ENCODE peak calls at places on chromosomes 11 and 22, in nine cellular contexts. One of them, this sample, is unnamed.

GRCh38 chr22:31915499-31916065 is 28.8 kb upstream of the YWHAH start:
- DNase-seq in body of pancreas: no peak
- DNase-seq in fibroblast of lung: no peak
- DNase-seq in H1: no peak
- DNase-seq in WERI-Rb-1: no peak
- DNase-seq in HL-60: no peak
- DNase-seq in ovary: no peak
- DNase-seq in GM23338: no peak
- DNase-seq in mammary epithelial cell: no peak
- DNase-seq in this sample: no peak

GRCh38 chr11:125088123-125088522 is 23.3 kb downstream of the TMEM218 start:
- DNase-seq in body of pancreas: no peak
- DNase-seq in fibroblast of lung: no peak
- DNase-seq in H1: no peak
- DNase-seq in WERI-Rb-1: no peak
- DNase-seq in HL-60: no peak
- DNase-seq in ovary: no peak
- DNase-seq in GM23338: no peak
- DNase-seq in mammary epithelial cell: no peak
- DNase-seq in this sample: no peak

GRCh38 chr11:27282806-27283205 is 80.2 kb downstream of the CCDC34 start:
- DNase-seq in body of pancreas: no peak
- DNase-seq in fibroblast of lung: peak
- DNase-seq in H1: no peak
- DNase-seq in WERI-Rb-1: no peak
- DNase-seq in HL-60: no peak
- DNase-seq in ovary: peak
- DNase-seq in GM23338: peak
- DNase-seq in mammary epithelial cell: no peak
- DNase-seq in this sample: no peak

GRCh38 chr22:48905206-48905975 is 922.3 kb downstream of the BRD1 start:
- DNase-seq in body of pancreas: no peak
- DNase-seq in fibroblast of lung: no peak
- DNase-seq in H1: no peak
- DNase-seq in WERI-Rb-1: no peak
- DNase-seq in HL-60: no peak
- DNase-seq in ovary: no peak
- DNase-seq in GM23338: no peak
- DNase-seq in mammary epithelial cell: no peak
- DNase-seq in this sample: no peak

GRCh38 chr11:34792814-34793241 is 123.4 kb downstream of the APIP start:
- DNase-seq in body of pancreas: peak
- DNase-seq in fibroblast of lung: no peak
- DNase-seq in H1: no peak
- DNase-seq in WERI-Rb-1: no peak
- DNase-seq in HL-60: no peak
- DNase-seq in ovary: no peak
- DNase-seq in GM23338: no peak
- DNase-seq in mammary epithelial cell: no peak
- DNase-seq in this sample: no peak

GRCh38 chr11:127023991-127024390 is 23.4 kb upstream of the KIRREL3 start:
- DNase-seq in body of pancreas: no peak
- DNase-seq in fibroblast of lung: no peak
- DNase-seq in H1: no peak
- DNase-seq in WERI-Rb-1: no peak
- DNase-seq in HL-60: no peak
- DNase-seq in ovary: no peak
- DNase-seq in GM23338: no peak
- DNase-seq in mammary epithelial cell: peak
- DNase-seq in this sample: no peak

GRCh38 chr11:69377029-69377952 is 83.3 kb downstream of the MYEOV start:
- DNase-seq in body of pancreas: no peak
- DNase-seq in fibroblast of lung: no peak
- DNase-seq in H1: no peak
- DNase-seq in WERI-Rb-1: no peak
- DNase-seq in HL-60: no peak
- DNase-seq in ovary: no peak
- DNase-seq in GM23338: no peak
- DNase-seq in mammary epithelial cell: peak
- DNase-seq in this sample: no peak

GRCh38 chr11:90434858-90435257 is 212.0 kb upstream of the CHORDC1 start:
- DNase-seq in body of pancreas: no peak
- DNase-seq in fibroblast of lung: peak
- DNase-seq in H1: no peak
- DNase-seq in WERI-Rb-1: peak
- DNase-seq in HL-60: no peak
- DNase-seq in ovary: no peak
- DNase-seq in GM23338: peak
- DNase-seq in mammary epithelial cell: peak
- DNase-seq in this sample: no peak

GRCh38 chr11:73939096-73939495 is 11.7 kb upstream of the DNAJB13 start:
- DNase-seq in body of pancreas: no peak
- DNase-seq in fibroblast of lung: no peak
- DNase-seq in H1: no peak
- DNase-seq in WERI-Rb-1: no peak
- DNase-seq in HL-60: no peak
- DNase-seq in ovary: no peak
- DNase-seq in GM23338: no peak
- DNase-seq in mammary epithelial cell: peak
- DNase-seq in this sample: no peak

DNA sequence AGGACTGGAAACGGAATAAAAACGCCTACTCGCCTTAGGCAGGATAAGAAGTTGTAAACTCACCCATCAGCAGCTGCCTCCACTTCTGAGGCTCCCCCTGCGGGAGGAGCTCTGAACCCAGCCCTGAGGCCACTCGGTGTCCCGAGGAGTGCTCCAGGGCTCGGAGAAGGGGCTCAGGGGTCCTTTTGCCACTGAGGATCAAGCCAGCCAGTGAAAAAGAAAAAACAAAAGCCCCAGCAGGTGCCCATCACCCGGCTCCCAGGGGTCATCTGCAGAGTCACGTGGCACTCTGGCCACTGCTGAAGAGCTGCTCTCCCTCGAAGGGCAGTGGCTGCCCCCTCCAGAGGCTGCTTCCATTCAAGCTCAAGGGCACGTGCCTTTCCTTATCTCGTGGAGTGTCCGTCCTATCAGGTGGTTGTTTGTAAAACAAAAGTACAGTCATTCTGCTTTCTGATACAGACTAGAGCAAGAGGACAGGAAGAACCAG is 29.0 kb downstream of the NUP50 start:
- DNase-seq in body of pancreas: no peak
- DNase-seq in fibroblast of lung: no peak
- DNase-seq in H1: no peak
- DNase-seq in WERI-Rb-1: peak
- DNase-seq in HL-60: no peak
- DNase-seq in ovary: peak
- DNase-seq in GM23338: peak
- DNase-seq in mammary epithelial cell: no peak
- DNase-seq in this sample: no peak
- TF ChIP-seq CTCF in body of pancreas: no peak
- TF ChIP-seq CTCF in fibroblast of lung: no peak
- TF ChIP-seq CTCF in H1: peak
- TF ChIP-seq CTCF in WERI-Rb-1: peak
- TF ChIP-seq CTCF in HL-60: no peak
- TF ChIP-seq CTCF in ovary: no peak
- TF ChIP-seq CTCF in GM23338: peak
- TF ChIP-seq CTCF in mammary epithelial cell: no peak
- TF ChIP-seq CTCF in this sample: no peak

DNA sequence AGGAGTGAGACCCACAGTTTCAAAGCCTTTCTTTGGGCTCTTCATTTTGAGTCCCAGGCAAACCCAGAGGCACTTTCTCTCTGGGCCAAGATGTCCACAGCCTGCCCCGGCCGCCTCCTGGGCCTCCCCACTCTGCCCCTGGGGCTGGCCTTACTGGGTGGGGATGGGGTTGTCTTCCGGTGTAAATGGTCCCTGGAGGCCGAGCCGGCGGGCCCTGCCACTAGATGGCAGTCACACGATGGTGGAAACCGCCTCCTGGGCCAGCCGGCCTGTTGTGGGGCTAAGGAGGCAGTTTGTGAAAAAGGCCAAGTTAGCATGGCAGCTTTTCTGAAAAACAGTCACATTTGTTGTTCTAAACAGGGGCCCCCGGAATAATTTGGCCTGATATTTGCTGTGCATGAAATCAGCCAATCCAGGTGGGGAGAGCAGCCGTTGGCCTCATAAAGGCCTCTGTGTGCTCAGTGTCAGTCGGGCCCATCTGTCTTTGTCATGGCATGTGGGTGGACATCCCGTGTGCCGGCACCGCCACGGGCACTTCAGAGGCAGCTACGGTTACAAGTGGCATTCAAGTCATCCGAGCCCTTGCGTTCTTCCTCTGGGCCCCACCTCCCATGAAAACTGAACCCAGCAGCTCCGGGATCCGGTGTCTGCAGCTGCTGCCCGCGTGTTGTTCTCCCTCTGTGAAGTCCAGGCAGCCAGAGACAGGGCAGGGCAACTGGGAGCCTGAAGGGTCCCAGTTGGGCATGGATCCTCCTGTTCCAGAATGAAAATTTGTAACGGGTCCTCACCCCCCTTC is 6.6 kb downstream of the MRPL23 start:
- DNase-seq in body of pancreas: peak
- DNase-seq in fibroblast of lung: no peak
- DNase-seq in H1: no peak
- DNase-seq in WERI-Rb-1: no peak
- DNase-seq in HL-60: no peak
- DNase-seq in ovary: no peak
- DNase-seq in GM23338: no peak
- DNase-seq in mammary epithelial cell: no peak
- DNase-seq in this sample: no peak
- H3K27ac ChIP-seq in body of pancreas: no peak
- H3K27ac ChIP-seq in fibroblast of lung: no peak
- H3K27ac ChIP-seq in H1: no peak
- H3K27ac ChIP-seq in WERI-Rb-1: no peak
- H3K27ac ChIP-seq in HL-60: no peak
- H3K27ac ChIP-seq in ovary: no peak
- H3K27ac ChIP-seq in GM23338: no peak
- H3K27ac ChIP-seq in mammary epithelial cell: no peak
- H3K27ac ChIP-seq in this sample: no peak

GRCh38 chr11:36890841-36891240 is 292.8 kb upstream of the RAG2 start:
- DNase-seq in body of pancreas: no peak
- DNase-seq in fibroblast of lung: no peak
- DNase-seq in H1: no peak
- DNase-seq in WERI-Rb-1: no peak
- DNase-seq in HL-60: no peak
- DNase-seq in ovary: no peak
- DNase-seq in GM23338: no peak
- DNase-seq in mammary epithelial cell: no peak
- DNase-seq in this sample: no peak
- TF ChIP-seq CTCF in body of pancreas: no peak
- TF ChIP-seq CTCF in fibroblast of lung: no peak
- TF ChIP-seq CTCF in H1: no peak
- TF ChIP-seq CTCF in WERI-Rb-1: no peak
- TF ChIP-seq CTCF in HL-60: no peak
- TF ChIP-seq CTCF in ovary: no peak
- TF ChIP-seq CTCF in GM23338: no peak
- TF ChIP-seq CTCF in mammary epithelial cell: no peak
- TF ChIP-seq CTCF in this sample: no peak

DNA sequence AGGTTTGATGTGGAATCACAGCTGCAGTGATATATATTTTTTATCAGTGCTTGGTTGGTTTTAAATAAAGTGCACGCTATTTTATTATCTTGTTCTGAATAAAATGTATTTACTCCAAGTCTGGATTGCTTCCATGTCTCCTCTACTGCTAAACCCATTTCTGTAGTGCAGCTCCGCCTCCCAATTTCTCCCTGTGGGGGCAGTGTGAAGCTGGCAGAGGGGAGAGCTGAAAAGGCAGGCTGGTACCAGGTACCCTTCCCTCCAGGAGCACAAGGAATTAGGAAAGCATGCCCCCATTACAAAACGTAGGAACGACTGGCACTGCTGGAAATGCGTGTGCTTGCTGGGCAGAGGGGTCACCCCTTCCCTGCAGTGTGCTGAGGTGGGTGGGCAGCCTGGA is 934 bp upstream of the TMEM132A start:
- DNase-seq in body of pancreas: no peak
- DNase-seq in fibroblast of lung: no peak
- DNase-seq in H1: no peak
- DNase-seq in WERI-Rb-1: no peak
- DNase-seq in HL-60: no peak
- DNase-seq in ovary: no peak
- DNase-seq in GM23338: no peak
- DNase-seq in mammary epithelial cell: no peak
- DNase-seq in this sample: no peak
- H3K27ac ChIP-seq in body of pancreas: no peak
- H3K27ac ChIP-seq in fibroblast of lung: no peak
- H3K27ac ChIP-seq in H1: no peak
- H3K27ac ChIP-seq in WERI-Rb-1: no peak
- H3K27ac ChIP-seq in HL-60: no peak
- H3K27ac ChIP-seq in ovary: no peak
- H3K27ac ChIP-seq in GM23338: no peak
- H3K27ac ChIP-seq in mammary epithelial cell: no peak
- H3K27ac ChIP-seq in this sample: no peak